ENCODE peak calls at places on chromosome 2, in four cellular contexts. P is posterior cingulate gyrus; T is stimulated activated CD4-positive, alpha-beta T cell treated with anti-CD3 and anti-CD28 coated beads, Interleukin-15, amount 100 ng/mL, for 24 hours; D is left ventricle myocardium superior. G is an unnamed sample.

GRCh38 chr2:216971632-216972031 is 111.8 kb upstream of the TNP1 start:
- DNase-seq in P (no peak), T (no peak), D (no peak), G (no peak)

GRCh38 chr2:46866770-46867246 is 48.8 kb downstream of the MCFD2 start:
- DNase-seq in P (no peak), T (no peak), D (peak), G (no peak)

GRCh38 chr2:235390108-235390815 is 103.6 kb upstream of the AGAP1 start:
- DNase-seq in P (no peak), T (peak), D (no peak), G (peak)

GRCh38 chr2:24638568-24638967 is 147.5 kb downstream of the NCOA1 start:
- DNase-seq in P (no peak), T (no peak), D (no peak), G (no peak)

GRCh38 chr2:26605195-26605968 is 35.8 kb downstream of the CIB4 start:
- DNase-seq in P (no peak), T (peak), D (no peak), G (peak)

GRCh38 chr2:39264733-39265132 is 21.0 kb upstream of the CDKL4 start:
- DNase-seq in P (no peak), T (no peak), D (no peak), G (no peak)

GRCh38 chr2:102057502-102058292 is 65.9 kb downstream of the IL1R2 start:
- DNase-seq in P (peak), T (peak), D (peak), G (no peak)

GRCh38 chr2:236498369-236498768 is 71.3 kb upstream of the ACKR3 start:
- DNase-seq in P (no peak), T (no peak), D (no peak), G (no peak)

GRCh38 chr2:235675678-235676535 is 182.1 kb downstream of the AGAP1 start:
- DNase-seq in P (no peak), T (no peak), D (no peak), G (no peak)

GRCh38 chr2:25674003-25674362 is 606 bp upstream of the DTNB start:
- DNase-seq in P (no peak), T (no peak), D (no peak), G (no peak)

GRCh38 chr2:160993543-160994090 is 166.6 kb upstream of the TANK start:
- DNase-seq in P (no peak), T (no peak), D (peak), G (no peak)

GRCh38 chr2:215553946-215554345 is 118.1 kb upstream of the FN1 start:
- DNase-seq in P (no peak), T (peak), D (no peak), G (no peak)

GRCh38 chr2:102143450-102143985 is 972 bp downstream of the IL1R1 start:
- DNase-seq in P (no peak), T (no peak), D (peak), G (no peak)

GRCh38 chr2:144379891-144380311 is 140.0 kb downstream of the ZEB2 start:
- DNase-seq in P (peak), T (no peak), D (peak), G (no peak)

GRCh38 chr2:54422072-54422581 is 34.0 kb upstream of the SPTBN1 start:
- DNase-seq in P (no peak), T (peak), D (no peak), G (peak)

GRCh38 chr2:240227538-240228428 is 87.3 kb upstream of the OTOS start:
- DNase-seq in P (peak), T (no peak), D (peak), G (no peak)

GRCh38 chr2:128466377-128467175 is 147.9 kb upstream of the HS6ST1 start:
- DNase-seq in P (peak), T (no peak), D (peak), G (no peak)